ENCODE peak calls at places on chromosomes 16 and 17, in four cellular contexts. Q is GM12878, Z is K562, M is HepG2. W is an unnamed sample.

GRCh38 chr17:51703364-51704341 is 443.3 kb downstream of the UTP18 start:
- DNase-seq in Q (no peak), Z (no peak), M (no peak), W (no peak)

GRCh38 chr16:66728804-66729203 is 22.6 kb downstream of the DYNC1LI2 start:
- DNase-seq in Q (no peak), Z (no peak), M (no peak), W (no peak)

GRCh38 chr16:50305441-50306061 is 39.2 kb downstream of the ADCY7 start:
- DNase-seq in Q (no peak), Z (no peak), M (no peak), W (no peak)

GRCh38 chr17:6070280-6070894 is at the start of gene WSCD1:
- DNase-seq in Q (no peak), Z (no peak), M (no peak), W (peak)

GRCh38 chr16:3696425-3697218 is 20.7 kb downstream of the TRAP1 start:
- DNase-seq in Q (no peak), Z (peak), M (peak), W (no peak)

GRCh38 chr16:88764913-88765349 is 20.1 kb downstream of the PIEZO1 start:
- DNase-seq in Q (no peak), Z (no peak), M (no peak), W (no peak)

GRCh38 chr16:88735616-88736015 is 29.3 kb downstream of the CTU2 start:
- DNase-seq in Q (no peak), Z (no peak), M (no peak), W (no peak)

GRCh38 chr16:85437161-85438052 is 175.7 kb upstream of the GSE1 start:
- DNase-seq in Q (no peak), Z (peak), M (no peak), W (no peak)

GRCh38 chr17:1882836-1883235 is 53.0 kb downstream of the RPA1 start:
- DNase-seq in Q (no peak), Z (peak), M (peak), W (peak)

GRCh38 chr16:77794586-77794985 is 6.2 kb downstream of the VAT1L start:
- DNase-seq in Q (no peak), Z (no peak), M (no peak), W (no peak)

GRCh38 chr16:1428511-1428910 is 2.4 kb upstream of the PERCC1 start:
- DNase-seq in Q (no peak), Z (peak), M (no peak), W (peak)

GRCh38 chr17:7314719-7315569 is at the start of gene GPS2:
- DNase-seq in Q (no peak), Z (peak), M (peak), W (peak)

GRCh38 chr17:15101175-15101574 is 164.0 kb downstream of the PMP22 start:
- DNase-seq in Q (no peak), Z (no peak), M (no peak), W (no peak)

GRCh38 chr16:50340578-50340977 is 28.2 kb downstream of the BRD7 start:
- DNase-seq in Q (no peak), Z (no peak), M (no peak), W (no peak)

GRCh38 chr17:58755577-58756245 is at the start of gene PPM1E:
- DNase-seq in Q (no peak), Z (peak), M (peak), W (peak)

GRCh38 chr16:12228607-12229499 is 252.3 kb downstream of the SNX29 start:
- DNase-seq in Q (no peak), Z (peak), M (peak), W (peak)

GRCh38 chr16:946048-946395 is 24.8 kb downstream of the LMF1 start:
- DNase-seq in Q (no peak), Z (no peak), M (no peak), W (no peak)

GRCh38 chr17:41499714-41500113 is 5.7 kb downstream of the KRT13 start:
- DNase-seq in Q (no peak), Z (no peak), M (no peak), W (no peak)

GRCh38 chr17:41494524-41494923 is 4.8 kb upstream of the KRT36 start:
- DNase-seq in Q (no peak), Z (no peak), M (peak), W (no peak)

GRCh38 chr17:41498276-41498675 is 7.1 kb downstream of the KRT13 start:
- DNase-seq in Q (no peak), Z (no peak), M (no peak), W (no peak)

GRCh38 chr17:41500131-41500911 is 5.1 kb downstream of the KRT13 start:
- DNase-seq in Q (no peak), Z (peak), M (no peak), W (no peak)

DNA sequence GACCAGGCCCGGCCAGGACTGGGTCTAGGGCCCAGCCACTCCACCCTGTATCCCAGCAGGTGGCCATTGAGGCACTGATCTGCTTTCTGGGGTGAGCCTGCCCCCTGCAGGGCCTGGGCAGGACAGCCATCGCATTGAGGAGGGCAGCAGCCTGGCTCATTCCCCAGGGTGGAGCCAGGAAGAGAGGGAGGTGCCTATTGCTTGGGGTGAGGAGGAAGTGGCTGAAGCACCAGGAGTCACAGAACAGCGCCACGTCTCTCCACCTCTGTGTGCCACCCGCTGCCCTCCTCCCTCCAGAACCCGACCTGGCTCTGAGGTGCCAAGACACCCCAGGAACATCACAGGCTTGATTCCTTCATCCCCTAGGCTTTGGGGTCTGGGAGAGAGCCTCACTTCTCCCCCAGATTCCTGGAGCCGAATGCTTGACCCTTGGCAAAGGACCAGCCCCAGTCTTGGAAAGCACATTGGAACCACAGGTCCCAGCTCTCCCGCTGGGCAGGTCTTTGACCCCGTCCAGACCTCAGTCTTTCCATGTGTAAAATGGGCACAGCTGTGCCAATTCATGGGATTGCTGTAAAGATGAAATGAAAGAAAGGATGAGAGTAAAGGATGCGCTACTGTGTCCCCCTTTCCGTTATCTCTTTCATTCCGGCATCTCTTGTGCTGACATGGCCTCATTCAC is 7.2 kb upstream of the KRT36 start:
- DNase-seq in Q (peak), Z (peak), M (peak), W (peak)
- TF ChIP-seq FOXK2 in Q (no peak), Z (no peak), M (no peak), W (no peak)

DNA sequence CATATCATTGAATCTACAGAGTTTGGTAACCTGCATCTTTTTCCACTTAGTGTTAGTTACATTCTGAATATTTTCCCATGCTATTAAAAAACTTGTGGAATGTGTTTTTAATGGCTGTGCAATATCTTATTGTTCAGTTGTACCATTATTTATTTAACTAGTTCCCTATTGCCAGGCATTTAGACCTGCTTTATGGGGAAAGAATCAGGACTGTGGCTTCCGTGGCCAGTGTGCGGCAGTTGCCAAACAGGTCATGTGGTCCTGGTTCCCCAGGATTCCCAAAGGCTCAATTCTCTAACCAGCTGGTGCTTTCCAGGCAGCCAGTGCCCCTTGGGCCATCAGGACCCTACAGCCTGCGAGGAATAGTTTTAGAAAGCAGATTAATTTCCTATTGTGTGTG is 30.8 kb downstream of the NDEL1 start:
- DNase-seq in Q (no peak), Z (no peak), M (no peak), W (no peak)
- TF ChIP-seq TARDBP in Q (no peak), Z (no peak), M (no peak), W (no peak)

GRCh38 chr16:27703545-27703944 is 153.6 kb downstream of the KATNIP start:
- DNase-seq in Q (no peak), Z (no peak), M (no peak), W (no peak)
- TF ChIP-seq FOXK2 in Q (no peak), Z (no peak), M (no peak), W (no peak)

DNA sequence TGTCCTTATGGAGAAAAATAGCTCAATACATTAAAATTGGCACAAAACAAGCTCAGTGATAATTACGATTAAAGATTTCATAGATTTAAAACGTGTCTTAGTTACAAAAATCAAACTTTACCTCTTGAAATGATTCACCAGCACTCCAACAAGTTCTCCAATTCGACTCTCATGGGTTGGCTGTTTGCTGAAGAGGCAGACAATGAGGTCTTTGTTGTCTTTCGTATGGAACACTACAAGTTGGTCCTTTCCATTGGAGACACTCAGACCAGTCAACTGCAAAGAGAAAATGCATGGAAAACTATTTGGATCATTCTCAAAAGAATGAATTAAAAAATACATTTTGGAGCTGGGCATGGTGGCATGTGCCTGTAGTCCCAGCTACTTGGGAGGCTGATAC is 118.2 kb downstream of the CDK5R1 start:
- DNase-seq in Q (no peak), Z (no peak), M (peak), W (no peak)
- TF ChIP-seq TARDBP in Q (no peak), Z (no peak), M (no peak), W (no peak)

GRCh38 chr17:71830916-71831315 is 289.9 kb upstream of the SOX9 start:
- DNase-seq in Q (no peak), Z (no peak), M (no peak), W (no peak)
- TF ChIP-seq FOXK2 in Q (no peak), Z (no peak), M (no peak), W (no peak)

GRCh38 chr17:39118674-39119419 is 32.6 kb downstream of the PLXDC1 start:
- DNase-seq in Q (peak), Z (no peak), M (no peak), W (no peak)

GRCh38 chr17:39113871-39114270 is 37.6 kb downstream of the PLXDC1 start:
- DNase-seq in Q (no peak), Z (no peak), M (no peak), W (no peak)

GRCh38 chr17:39116224-39116623 is 35.2 kb downstream of the PLXDC1 start:
- DNase-seq in Q (no peak), Z (no peak), M (no peak), W (no peak)

GRCh38 chr17:39110435-39111136 is 40.9 kb downstream of the PLXDC1 start:
- DNase-seq in Q (no peak), Z (no peak), M (no peak), W (no peak)

GRCh38 chr17:39114744-39115534 is 36.5 kb downstream of the PLXDC1 start:
- DNase-seq in Q (no peak), Z (no peak), M (no peak), W (no peak)
- TF ChIP-seq TARDBP in Q (no peak), Z (no peak), M (no peak), W (no peak)

DNA sequence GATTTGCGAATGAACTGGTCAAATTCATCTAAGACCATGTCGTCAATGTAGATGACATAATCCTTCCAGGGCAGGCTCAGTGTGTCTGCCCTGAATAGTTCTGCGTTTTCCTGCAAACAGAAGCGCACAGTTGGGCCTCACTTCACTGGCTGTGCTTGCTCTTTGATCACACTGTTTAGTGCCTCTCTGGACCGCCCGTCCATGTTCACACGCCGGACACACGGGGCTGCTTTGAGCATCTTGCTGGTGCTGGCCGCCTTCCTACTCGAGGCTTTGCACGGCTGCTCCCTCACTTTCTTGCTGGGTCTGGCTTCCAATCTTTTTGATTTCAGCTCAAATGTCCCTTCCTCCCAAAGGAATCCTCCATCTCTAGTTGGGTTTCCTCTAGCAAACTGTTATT is 37.4 kb downstream of the DNAH17 start:
- DNase-seq in Q (no peak), Z (no peak), M (no peak), W (no peak)
- TF ChIP-seq FOXK2 in Q (no peak), Z (no peak), M (no peak), W (no peak)

DNA sequence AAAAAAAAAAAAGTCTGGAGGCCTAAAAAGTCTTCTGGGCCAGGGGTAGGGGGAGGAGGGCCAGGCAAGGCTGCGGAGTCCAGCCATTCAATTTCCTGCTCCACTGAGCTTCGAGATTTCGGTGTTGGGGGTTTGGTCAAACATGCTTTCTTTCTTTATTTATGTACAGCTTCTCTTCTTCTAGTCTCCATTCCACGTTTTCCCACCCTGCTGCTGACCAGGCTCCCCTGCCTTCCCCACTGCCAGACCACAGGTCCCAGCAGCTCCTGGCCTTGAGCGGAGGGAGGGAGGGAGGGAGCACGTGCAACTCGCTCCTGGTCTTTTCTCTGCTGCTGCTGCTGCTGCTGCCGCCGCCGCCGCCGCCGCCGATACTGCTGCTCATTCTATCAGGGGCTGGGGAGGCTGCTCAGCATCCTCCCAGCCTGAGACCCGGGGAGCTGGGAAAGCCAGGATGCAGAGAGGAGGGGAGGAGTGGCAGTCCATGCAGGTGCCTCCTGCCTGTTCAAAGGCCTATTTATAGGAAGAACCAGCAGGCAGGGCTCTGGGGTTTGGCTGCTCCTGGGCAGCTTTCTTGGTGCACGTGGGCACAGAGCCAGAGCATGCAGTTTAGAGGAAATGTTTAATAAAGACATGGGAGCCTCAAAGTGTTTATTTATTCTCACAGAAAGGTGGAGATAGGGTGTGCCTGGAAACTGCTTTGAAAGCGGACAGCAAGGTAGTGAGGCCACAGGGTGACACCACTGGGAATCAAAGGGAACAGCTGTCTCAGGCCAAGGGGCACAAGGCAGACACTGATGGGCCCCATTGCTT is 23.4 kb upstream of the ZFHX3 start:
- DNase-seq in Q (no peak), Z (no peak), M (peak), W (no peak)
- TF ChIP-seq TARDBP in Q (no peak), Z (no peak), M (peak), W (no peak)